ENCODE peak calls at places on chromosomes 4 and X, in nine cellular contexts. One of them, this sample, is unnamed.

GRCh38 chr4:10151182-10151581 is 34.6 kb upstream of the WDR1 start:
- DNase-seq in SK-N-SH: no peak
- DNase-seq in HepG2: no peak
- DNase-seq in GM23338: no peak
- DNase-seq in Panc1: no peak
- DNase-seq in A549: no peak
- DNase-seq in HL-60: no peak
- DNase-seq in K562: no peak
- DNase-seq in HCT116: no peak
- DNase-seq in this sample: peak

GRCh38 chr4:41120297-41121217 is 93.8 kb downstream of the APBB2 start:
- DNase-seq in A549: no peak
- DNase-seq in Panc1: no peak
- DNase-seq in K562: no peak
- DNase-seq in GM23338: no peak
- DNase-seq in HCT116: no peak
- DNase-seq in HepG2: no peak
- DNase-seq in HL-60: no peak
- DNase-seq in SK-N-SH: no peak
- DNase-seq in this sample: no peak

GRCh38 chr4:184649971-184650855 is 675 bp downstream of the PRIMPOL start:
- DNase-seq in K562: peak
- DNase-seq in HL-60: no peak
- DNase-seq in HCT116: no peak
- DNase-seq in SK-N-SH: peak
- DNase-seq in Panc1: no peak
- DNase-seq in A549: no peak
- DNase-seq in HepG2: peak
- DNase-seq in GM23338: peak
- DNase-seq in this sample: no peak

GRCh38 chr4:72935462-72935861 is 134.1 kb downstream of the COX18 start:
- DNase-seq in A549: no peak
- DNase-seq in HepG2: no peak
- DNase-seq in GM23338: no peak
- DNase-seq in HL-60: no peak
- DNase-seq in HCT116: no peak
- DNase-seq in K562: no peak
- DNase-seq in Panc1: no peak
- DNase-seq in SK-N-SH: no peak
- DNase-seq in this sample: no peak

GRCh38 chrX:149259241-149259640 is 245.9 kb downstream of the IDS start:
- DNase-seq in A549: no peak
- DNase-seq in HL-60: no peak
- DNase-seq in Panc1: no peak
- DNase-seq in HCT116: no peak
- DNase-seq in GM23338: no peak
- DNase-seq in HepG2: no peak
- DNase-seq in SK-N-SH: no peak
- DNase-seq in K562: no peak
- DNase-seq in this sample: no peak

GRCh38 chrX:41326431-41326830 is 7.5 kb upstream of the DDX3X start:
- DNase-seq in SK-N-SH: no peak
- DNase-seq in HCT116: no peak
- DNase-seq in HepG2: no peak
- DNase-seq in A549: no peak
- DNase-seq in Panc1: no peak
- DNase-seq in HL-60: no peak
- DNase-seq in K562: no peak
- DNase-seq in GM23338: no peak
- DNase-seq in this sample: no peak

GRCh38 chr4:118968006-118968405 is 79.4 kb downstream of the SYNPO2 start:
- DNase-seq in GM23338: peak
- DNase-seq in HCT116: no peak
- DNase-seq in HepG2: no peak
- DNase-seq in HL-60: no peak
- DNase-seq in A549: no peak
- DNase-seq in SK-N-SH: no peak
- DNase-seq in K562: no peak
- DNase-seq in Panc1: no peak
- DNase-seq in this sample: peak

GRCh38 chr4:5381981-5382441 is 326.3 kb downstream of the EVC2 start:
- DNase-seq in K562: no peak
- DNase-seq in HepG2: no peak
- DNase-seq in Panc1: peak
- DNase-seq in HL-60: no peak
- DNase-seq in GM23338: no peak
- DNase-seq in HCT116: no peak
- DNase-seq in A549: peak
- DNase-seq in SK-N-SH: no peak
- DNase-seq in this sample: no peak

GRCh38 chrX:102154900-102155805 is 624 bp downstream of the BEX5 start:
- DNase-seq in HCT116: no peak
- DNase-seq in HL-60: no peak
- DNase-seq in GM23338: peak
- DNase-seq in Panc1: no peak
- DNase-seq in SK-N-SH: peak
- DNase-seq in K562: no peak
- DNase-seq in A549: no peak
- DNase-seq in HepG2: no peak
- DNase-seq in this sample: no peak

GRCh38 chrX:75784689-75785491 is at the start of gene MAGEE2:
- DNase-seq in GM23338: peak
- DNase-seq in Panc1: no peak
- DNase-seq in HepG2: peak
- DNase-seq in K562: no peak
- DNase-seq in A549: no peak
- DNase-seq in HCT116: no peak
- DNase-seq in HL-60: no peak
- DNase-seq in SK-N-SH: peak
- DNase-seq in this sample: no peak

GRCh38 chr4:146333895-146334262 is 119.5 kb downstream of the REELD1 start:
- DNase-seq in HepG2: no peak
- DNase-seq in SK-N-SH: no peak
- DNase-seq in Panc1: no peak
- DNase-seq in GM23338: no peak
- DNase-seq in HCT116: no peak
- DNase-seq in A549: no peak
- DNase-seq in HL-60: no peak
- DNase-seq in K562: no peak
- DNase-seq in this sample: no peak

GRCh38 chr4:20638825-20639224 is 61.4 kb upstream of the PACRGL start:
- DNase-seq in K562: no peak
- DNase-seq in HepG2: no peak
- DNase-seq in A549: no peak
- DNase-seq in HCT116: no peak
- DNase-seq in Panc1: no peak
- DNase-seq in GM23338: no peak
- DNase-seq in SK-N-SH: no peak
- DNase-seq in HL-60: no peak
- DNase-seq in this sample: no peak

GRCh38 chrX:21929209-21929608 is 11.3 kb upstream of the SMS start:
- DNase-seq in Panc1: no peak
- DNase-seq in HCT116: no peak
- DNase-seq in A549: no peak
- DNase-seq in K562: no peak
- DNase-seq in GM23338: no peak
- DNase-seq in HepG2: no peak
- DNase-seq in HL-60: no peak
- DNase-seq in SK-N-SH: no peak
- DNase-seq in this sample: no peak

GRCh38 chr4:9924750-9925149 is 96.5 kb downstream of the SLC2A9 start:
- DNase-seq in HCT116: no peak
- DNase-seq in GM23338: no peak
- DNase-seq in Panc1: no peak
- DNase-seq in SK-N-SH: no peak
- DNase-seq in HepG2: no peak
- DNase-seq in K562: no peak
- DNase-seq in A549: no peak
- DNase-seq in HL-60: no peak
- DNase-seq in this sample: no peak

GRCh38 chr4:112633477-112634235 is 3.1 kb downstream of the ZGRF1 start:
- DNase-seq in A549: peak
- DNase-seq in HCT116: peak
- DNase-seq in HL-60: peak
- DNase-seq in SK-N-SH: peak
- DNase-seq in GM23338: peak
- DNase-seq in K562: peak
- DNase-seq in Panc1: peak
- DNase-seq in HepG2: peak
- DNase-seq in this sample: peak
- TF ChIP-seq REST in A549: no peak
- TF ChIP-seq REST in HCT116: no peak
- TF ChIP-seq REST in HL-60: no peak
- TF ChIP-seq REST in SK-N-SH: no peak
- TF ChIP-seq REST in GM23338: no peak
- TF ChIP-seq REST in K562: no peak
- TF ChIP-seq REST in Panc1: no peak
- TF ChIP-seq REST in HepG2: no peak
- TF ChIP-seq REST in this sample: no peak

DNA sequence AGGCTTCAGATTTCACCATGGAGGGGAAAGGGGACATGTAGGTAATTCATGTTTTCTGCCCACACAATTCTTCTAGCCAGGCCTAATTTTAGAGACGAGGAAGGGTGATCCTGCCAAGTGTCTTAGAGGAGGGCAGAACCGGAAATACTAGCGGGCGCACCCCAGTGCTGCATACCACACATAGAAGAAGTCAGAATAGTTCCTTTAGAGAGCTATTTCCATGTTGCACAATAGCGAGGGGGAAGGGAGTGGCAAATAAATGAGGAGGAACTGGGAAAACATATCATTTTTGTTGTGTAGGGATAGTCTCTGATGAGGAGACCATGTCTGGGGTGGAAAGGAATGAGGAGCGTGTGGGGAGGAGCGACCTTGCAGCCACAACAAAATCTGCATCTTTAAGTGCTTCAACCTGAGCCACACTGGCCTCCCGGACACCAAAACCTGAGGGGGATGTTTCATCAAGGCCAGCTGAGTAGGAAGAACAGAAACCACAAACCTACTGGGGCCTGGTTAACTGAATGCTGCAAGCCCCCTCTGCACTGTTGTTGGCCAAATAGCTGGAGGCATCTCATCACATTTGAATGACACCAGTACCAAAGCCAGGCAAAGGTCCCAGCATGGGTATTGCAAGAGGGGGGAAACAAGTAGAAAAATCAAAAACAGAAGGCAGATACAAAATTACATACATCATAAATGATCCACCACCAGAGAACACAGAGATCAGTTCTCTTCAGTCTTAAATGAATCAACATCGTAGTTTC is 26.7 kb upstream of the C1QTNF7 start:
- DNase-seq in HCT116: no peak
- DNase-seq in SK-N-SH: peak
- DNase-seq in GM23338: no peak
- DNase-seq in HepG2: no peak
- DNase-seq in Panc1: no peak
- DNase-seq in A549: no peak
- DNase-seq in K562: no peak
- DNase-seq in HL-60: peak
- DNase-seq in this sample: no peak
- TF ChIP-seq REST in HCT116: no peak
- TF ChIP-seq REST in SK-N-SH: no peak
- TF ChIP-seq REST in GM23338: no peak
- TF ChIP-seq REST in HepG2: no peak
- TF ChIP-seq REST in Panc1: no peak
- TF ChIP-seq REST in A549: no peak
- TF ChIP-seq REST in K562: no peak
- TF ChIP-seq REST in HL-60: peak
- TF ChIP-seq REST in this sample: no peak

DNA sequence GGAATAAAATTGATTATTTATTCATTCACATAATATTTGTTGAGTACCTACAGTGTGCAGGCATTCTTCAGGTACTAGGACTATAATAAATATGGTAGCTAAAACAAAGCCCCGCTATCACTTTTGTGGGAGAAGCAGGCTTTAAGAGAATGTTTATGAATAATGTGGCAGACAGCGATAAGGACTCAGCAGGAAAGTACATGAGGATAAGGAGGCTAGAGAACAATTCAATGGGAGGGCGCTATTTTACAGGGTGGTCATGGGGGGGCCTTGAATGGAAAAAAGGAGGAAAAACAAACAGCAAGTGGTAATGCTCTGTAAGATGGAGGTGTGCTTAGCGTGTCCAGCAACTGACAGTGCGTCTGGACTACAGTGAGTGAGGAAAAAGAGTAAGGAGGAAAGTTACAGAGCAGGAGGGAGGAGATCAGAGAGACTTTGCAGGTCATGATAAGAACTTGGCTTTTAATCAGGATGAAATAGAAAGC is 264.2 kb upstream of the ETNPPL start:
- DNase-seq in Panc1: no peak
- DNase-seq in GM23338: no peak
- DNase-seq in HCT116: no peak
- DNase-seq in K562: peak
- DNase-seq in A549: no peak
- DNase-seq in HL-60: no peak
- DNase-seq in SK-N-SH: no peak
- DNase-seq in HepG2: no peak
- DNase-seq in this sample: no peak
- TF ChIP-seq REST in Panc1: no peak
- TF ChIP-seq REST in GM23338: no peak
- TF ChIP-seq REST in HCT116: no peak
- TF ChIP-seq REST in K562: no peak
- TF ChIP-seq REST in A549: no peak
- TF ChIP-seq REST in HL-60: no peak
- TF ChIP-seq REST in SK-N-SH: no peak
- TF ChIP-seq REST in HepG2: no peak
- TF ChIP-seq REST in this sample: no peak

GRCh38 chrX:124349054-124349453 is 2.7 kb downstream of the SH2D1A start:
- DNase-seq in GM23338: no peak
- DNase-seq in Panc1: no peak
- DNase-seq in K562: peak
- DNase-seq in HCT116: no peak
- DNase-seq in HL-60: no peak
- DNase-seq in HepG2: no peak
- DNase-seq in SK-N-SH: no peak
- DNase-seq in A549: no peak
- DNase-seq in this sample: no peak

GRCh38 chrX:124346877-124347241 is 496 bp downstream of the SH2D1A start:
- DNase-seq in HL-60: no peak
- DNase-seq in HCT116: no peak
- DNase-seq in GM23338: no peak
- DNase-seq in SK-N-SH: no peak
- DNase-seq in A549: no peak
- DNase-seq in K562: no peak
- DNase-seq in Panc1: no peak
- DNase-seq in HepG2: no peak
- DNase-seq in this sample: no peak

GRCh38 chrX:124348152-124348551 is 1.8 kb downstream of the SH2D1A start:
- DNase-seq in A549: no peak
- DNase-seq in HepG2: no peak
- DNase-seq in SK-N-SH: no peak
- DNase-seq in HL-60: no peak
- DNase-seq in K562: peak
- DNase-seq in HCT116: no peak
- DNase-seq in Panc1: no peak
- DNase-seq in GM23338: no peak
- DNase-seq in this sample: no peak

GRCh38 chrX:124346064-124346876 is at the start of gene SH2D1A:
- DNase-seq in Panc1: no peak
- DNase-seq in A549: no peak
- DNase-seq in SK-N-SH: no peak
- DNase-seq in K562: peak
- DNase-seq in HL-60: no peak
- DNase-seq in GM23338: no peak
- DNase-seq in HepG2: no peak
- DNase-seq in HCT116: no peak
- DNase-seq in this sample: no peak

GRCh38 chrX:124347242-124347641 is 879 bp downstream of the SH2D1A start:
- DNase-seq in SK-N-SH: no peak
- DNase-seq in GM23338: no peak
- DNase-seq in HL-60: no peak
- DNase-seq in HepG2: no peak
- DNase-seq in A549: no peak
- DNase-seq in K562: no peak
- DNase-seq in Panc1: no peak
- DNase-seq in HCT116: no peak
- DNase-seq in this sample: no peak
- TF ChIP-seq REST in SK-N-SH: no peak
- TF ChIP-seq REST in GM23338: no peak
- TF ChIP-seq REST in HL-60: no peak
- TF ChIP-seq REST in HepG2: no peak
- TF ChIP-seq REST in A549: no peak
- TF ChIP-seq REST in K562: no peak
- TF ChIP-seq REST in Panc1: no peak
- TF ChIP-seq REST in HCT116: no peak
- TF ChIP-seq REST in this sample: no peak